ENCODE peak calls at places on chromosome 22, in six cellular contexts. U is progenitor cell of endocrine pancreas, Y is fibroblast of lung, P is lower leg skin, C is HFFc6, T is nephron progenitor cell. R is an unnamed sample.

GRCh38 chr22:26906464-26906863 is 249.1 kb downstream of the MIAT start:
- DNase-seq in U (no peak), C (no peak), T (no peak), P (no peak), Y (no peak), R (no peak)

GRCh38 chr22:31680764-31681624 is 19.0 kb upstream of the PISD start:
- DNase-seq in T (no peak), Y (peak), P (no peak), C (peak), U (no peak), R (peak)

GRCh38 chr22:48222742-48223487 is 1460.5 kb downstream of the TBC1D22A start:
- DNase-seq in C (no peak), T (no peak), U (no peak), Y (no peak), P (no peak), R (no peak)

GRCh38 chr22:26617251-26618199 is at the start of gene CRYBB1:
- DNase-seq in C (no peak), U (no peak), T (no peak), P (no peak), Y (peak), R (no peak)

GRCh38 chr22:32761251-32761903 is 40.1 kb upstream of the TIMP3 start:
- DNase-seq in T (no peak), U (no peak), Y (peak), P (no peak), C (peak), R (no peak)

GRCh38 chr22:48089601-48090331 is 1327.3 kb downstream of the TBC1D22A start:
- DNase-seq in U (no peak), T (peak), Y (peak), P (peak), C (no peak), R (no peak)

GRCh38 chr22:23752090-23752691 is 1.3 kb upstream of the ZNF70 start:
- DNase-seq in C (no peak), P (no peak), T (no peak), U (no peak), Y (no peak), R (no peak)

GRCh38 chr22:10778296-10778814 is 4749.6 kb upstream of the OR11H1 start:
- DNase-seq in T (no peak), Y (no peak), P (no peak), C (no peak), U (no peak), R (no peak)

GRCh38 chr22:47012589-47013365 is 250.3 kb downstream of the TBC1D22A start:
- DNase-seq in U (no peak), Y (peak), T (no peak), P (no peak), C (no peak), R (no peak)

GRCh38 chr22:44353063-44353440 is 40.3 kb upstream of the SHISAL1 start:
- DNase-seq in Y (no peak), T (no peak), U (no peak), C (no peak), P (no peak), R (no peak)

GRCh38 chr22:26322179-26322905 is 106.7 kb upstream of the ASPHD2 start:
- DNase-seq in T (no peak), U (no peak), P (no peak), C (peak), Y (no peak), R (no peak)

GRCh38 chr22:31036671-31037550 is 44.2 kb upstream of the SMTN start:
- DNase-seq in T (no peak), P (no peak), U (no peak), C (peak), Y (peak), R (no peak)

GRCh38 chr22:30609260-30610185 is 2.5 kb downstream of the TCN2 start:
- DNase-seq in P (peak), Y (peak), T (no peak), U (no peak), C (peak), R (no peak)

GRCh38 chr22:28002181-28002700 is 83.2 kb upstream of the PITPNB start:
- DNase-seq in C (peak), U (no peak), T (no peak), P (no peak), Y (no peak), R (no peak)

GRCh38 chr22:28398355-28398754 is 281.3 kb downstream of the TTC28 start:
- DNase-seq in P (no peak), U (no peak), Y (no peak), C (no peak), T (no peak), R (no peak)

GRCh38 chr22:39920134-39920743 is 19.4 kb downstream of the GRAP2 start:
- DNase-seq in C (no peak), T (no peak), P (no peak), U (no peak), Y (no peak), R (no peak)

GRCh38 chr22:30606455-30607299 is at the start of gene TCN2:
- DNase-seq in U (peak), C (peak), T (peak), P (peak), Y (peak), R (peak)

GRCh38 chr22:46828323-46829139 is 66.1 kb downstream of the TBC1D22A start:
- DNase-seq in C (no peak), T (no peak), U (no peak), P (no peak), Y (no peak), R (no peak)

GRCh38 chr22:47090591-47091240 is 328.3 kb downstream of the TBC1D22A start:
- DNase-seq in U (no peak), C (peak), T (peak), Y (peak), P (peak), R (no peak)

GRCh38 chr22:26406118-26406517 is 22.9 kb upstream of the ASPHD2 start:
- DNase-seq in Y (peak), C (no peak), U (no peak), T (no peak), P (no peak), R (no peak)

GRCh38 chr22:29144786-29145160 is 60.9 kb upstream of the EMID1 start:
- DNase-seq in Y (no peak), T (peak), U (no peak), P (no peak), C (no peak), R (no peak)

GRCh38 chr22:32058656-32059280 is 15.7 kb downstream of the SLC5A1 start:
- DNase-seq in T (no peak), U (no peak), Y (no peak), P (no peak), C (peak), R (no peak)

GRCh38 chr22:47282851-47283250 is 520.4 kb downstream of the TBC1D22A start:
- DNase-seq in Y (no peak), P (no peak), C (no peak), U (no peak), T (no peak), R (no peak)

GRCh38 chr22:44410396-44411056 is 87.5 kb downstream of the RTL6 start:
- DNase-seq in U (no peak), C (no peak), T (no peak), P (no peak), Y (no peak), R (no peak)

GRCh38 chr22:44828193-44828592 is 75.8 kb downstream of the ARHGAP8 start:
- DNase-seq in P (no peak), C (no peak), T (peak), U (no peak), Y (no peak), R (no peak)

GRCh38 chr22:32411388-32411787 is 659 bp downstream of the RTCB start:
- DNase-seq in U (no peak), P (no peak), T (no peak), C (peak), Y (peak), R (no peak)

GRCh38 chr22:20430641-20431519 is 6.7 kb downstream of the SCARF2 start:
- DNase-seq in T (peak), C (no peak), Y (peak), P (no peak), U (peak), R (no peak)
- TF ChIP-seq CTCF in T (peak), C (peak), Y (no peak), P (no peak), U (peak), R (peak)

DNA sequence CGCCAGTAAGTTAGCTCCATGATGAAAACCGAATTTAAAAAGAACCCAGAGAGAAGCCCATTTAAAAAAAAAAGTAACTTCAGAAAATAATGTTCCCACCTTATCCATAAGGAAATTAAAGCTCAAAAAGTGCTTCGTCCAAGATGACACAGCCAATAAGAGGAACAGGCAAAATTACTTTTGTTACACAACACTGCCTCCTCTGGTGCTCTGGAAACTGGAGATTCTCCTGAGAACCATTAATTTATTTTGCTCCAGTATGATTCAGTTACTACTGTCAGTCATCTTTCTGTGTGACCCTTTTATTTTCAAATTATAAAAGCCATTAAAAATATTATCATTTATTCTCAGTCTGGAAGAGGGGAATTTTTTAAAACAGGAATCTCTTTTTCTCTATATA is 2.0 kb downstream of the IFT27 start:
- DNase-seq in P (no peak), T (no peak), U (no peak), Y (peak), C (peak), R (no peak)
- TF ChIP-seq CTCF in P (no peak), T (peak), U (peak), Y (peak), C (peak), R (peak)

DNA sequence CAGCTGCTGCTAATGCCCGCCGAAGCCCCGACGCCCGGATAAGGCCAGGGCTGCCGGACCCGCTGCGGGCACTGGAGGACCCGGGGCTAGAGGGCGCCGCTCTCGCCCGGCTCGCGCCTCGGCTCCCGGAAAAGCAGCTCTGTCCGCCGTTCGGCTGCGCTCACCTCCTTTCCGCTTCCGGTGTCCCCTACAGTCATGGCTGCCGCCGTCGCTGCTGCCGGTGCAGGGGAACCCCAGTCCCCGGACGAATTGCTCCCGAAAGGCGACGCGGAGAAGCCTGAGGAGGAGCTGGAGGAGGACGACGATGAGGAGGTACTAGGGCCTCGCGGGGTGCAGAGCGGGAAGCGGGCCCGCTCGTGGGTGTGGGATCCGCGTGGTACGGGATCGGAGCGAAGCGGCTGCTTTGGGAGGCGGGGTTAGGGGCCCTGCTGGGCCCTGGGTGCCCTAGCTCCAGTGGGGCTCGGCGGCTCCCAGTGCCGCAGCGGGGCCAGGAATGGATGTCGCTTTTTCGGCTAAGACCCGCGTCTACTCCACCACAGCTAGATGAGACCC is at the start of gene TOMM22:
- DNase-seq in P (peak), C (peak), T (peak), U (peak), Y (peak), R (no peak)
- TF ChIP-seq CTCF in P (no peak), C (peak), T (peak), U (peak), Y (peak), R (peak)

GRCh38 chr22:49779226-49779625 is 48.4 kb downstream of the BRD1 start:
- DNase-seq in C (no peak), U (no peak), Y (no peak), P (no peak), T (no peak), R (peak)
- TF ChIP-seq CTCF in C (no peak), U (no peak), Y (no peak), P (no peak), T (no peak), R (no peak)

DNA sequence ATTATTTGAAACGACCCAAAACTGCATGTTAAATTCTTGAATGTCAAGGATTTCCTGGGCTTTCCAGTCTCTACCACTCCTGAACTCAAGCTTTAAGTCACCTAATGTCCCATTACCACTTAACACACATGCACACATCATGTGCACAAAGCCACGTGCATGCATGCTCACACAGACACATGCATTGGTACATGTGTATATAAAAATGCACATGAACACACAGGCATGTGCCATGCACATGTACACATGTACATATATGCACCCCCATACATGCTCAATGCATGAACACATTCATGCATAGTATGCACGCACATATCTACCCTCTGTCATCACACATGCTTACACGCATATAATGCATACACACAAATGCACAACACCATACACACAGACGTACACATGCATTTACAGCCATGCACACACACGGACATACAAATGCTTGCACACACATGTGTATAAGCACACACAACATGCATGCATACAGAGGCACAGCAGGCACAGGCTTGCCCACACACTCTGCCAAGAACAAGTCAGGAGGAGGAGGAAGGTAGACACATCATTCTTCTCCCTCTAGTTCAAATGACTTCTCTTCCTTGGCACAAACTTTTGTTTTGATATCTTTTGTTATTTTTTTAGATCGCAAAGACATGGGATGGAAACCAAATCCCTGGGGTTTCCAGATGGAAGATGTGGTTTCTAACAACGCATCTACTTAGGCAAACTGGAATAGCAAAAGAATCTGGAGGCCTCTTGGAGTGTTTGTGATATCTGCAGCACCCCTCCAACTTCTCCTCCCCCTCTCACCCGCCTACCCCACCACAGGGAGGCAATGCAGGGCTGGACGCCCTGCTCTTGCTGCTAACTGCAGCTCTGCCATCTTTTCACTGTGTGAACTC is 24.6 kb downstream of the RASD2 start:
- DNase-seq in T (no peak), U (no peak), Y (peak), P (no peak), C (no peak), R (no peak)
- TF ChIP-seq CTCF in T (no peak), U (no peak), Y (peak), P (no peak), C (no peak), R (no peak)

GRCh38 chr22:42902875-42903510 is 45.9 kb upstream of the ARFGAP3 start:
- DNase-seq in P (no peak), U (no peak), C (no peak), Y (peak), T (no peak), R (no peak)

GRCh38 chr22:42905702-42906183 is 48.7 kb upstream of the ARFGAP3 start:
- DNase-seq in C (no peak), T (no peak), P (no peak), U (no peak), Y (no peak), R (no peak)

GRCh38 chr22:42904049-42904448 is 47.0 kb upstream of the ARFGAP3 start:
- DNase-seq in C (no peak), U (no peak), Y (no peak), P (no peak), T (no peak), R (no peak)

GRCh38 chr22:42905217-42905616 is 48.1 kb upstream of the ARFGAP3 start:
- DNase-seq in C (no peak), Y (no peak), U (no peak), T (no peak), P (no peak), R (no peak)

GRCh38 chr22:42901790-42902508 is 44.9 kb upstream of the ARFGAP3 start:
- DNase-seq in U (no peak), C (no peak), T (no peak), P (no peak), Y (no peak), R (no peak)
- TF ChIP-seq CTCF in U (peak), C (peak), T (no peak), P (no peak), Y (no peak), R (peak)

GRCh38 chr22:50198624-50199017 is 2.2 kb upstream of the SELENOO start:
- DNase-seq in P (no peak), Y (no peak), T (no peak), C (no peak), U (no peak), R (no peak)

GRCh38 chr22:50197856-50198623 is 2.8 kb upstream of the SELENOO start:
- DNase-seq in U (no peak), P (no peak), Y (no peak), C (no peak), T (no peak), R (no peak)

GRCh38 chr22:50194037-50194809 is 6.6 kb upstream of the SELENOO start:
- DNase-seq in Y (no peak), P (no peak), U (no peak), T (no peak), C (no peak), R (no peak)

GRCh38 chr22:50197000-50197800 is 3.6 kb upstream of the SELENOO start:
- DNase-seq in T (no peak), U (no peak), Y (no peak), P (no peak), C (no peak), R (no peak)

GRCh38 chr22:50196256-50196655 is 4.6 kb upstream of the SELENOO start:
- DNase-seq in P (no peak), C (no peak), T (no peak), U (no peak), Y (no peak), R (no peak)
- TF ChIP-seq CTCF in P (no peak), C (no peak), T (no peak), U (no peak), Y (no peak), R (no peak)

GRCh38 chr22:25148149-25148691 is 51.4 kb upstream of the CRYBB3 start:
- DNase-seq in P (no peak), Y (no peak), U (no peak), C (no peak), T (peak), R (no peak)
- TF ChIP-seq CTCF in P (no peak), Y (no peak), U (no peak), C (no peak), T (no peak), R (peak)

R was measured in retinal pigment epithelial cell.